ENCODE peak calls at places on chromosomes 5 and 9, in nine cellular contexts. H is central memory CD8-positive, alpha-beta T cell; R is fibroblast of lung; A is iris pigment epithelial cell; X is NCI-H2081; J is aorta; Y is ACHN; B is breast epithelium; U is myocyte. I is an unnamed sample.

GRCh38 chr9:136444102-136444501 is 4.5 kb upstream of the INPP5E start:
- DNase-seq in X (no peak), U (no peak), R (no peak), Y (no peak), H (no peak), J (no peak), B (no peak), A (no peak), I (no peak)

GRCh38 chr5:473344-474192 is 30.6 kb downstream of the EXOC3 start:
- DNase-seq in R (peak; percentile 28), U (peak; percentile 50), H (no peak), Y (peak; percentile 35), X (peak; percentile 45), J (peak; percentile 63), A (peak; percentile 42), B (peak; percentile 53), I (no peak)

GRCh38 chr5:130715541-130715940 is 449.5 kb downstream of the HINT1 start:
- DNase-seq in A (peak; percentile 38), X (no peak), H (no peak), B (no peak), R (peak; percentile 9), Y (no peak), J (no peak), U (peak; percentile 24), I (no peak)

GRCh38 chr5:82603280-82603987 is 325.3 kb upstream of the RPS23 start:
- DNase-seq in J (no peak), Y (peak; percentile 47), H (no peak), A (no peak), B (no peak), R (no peak), X (no peak), U (no peak), I (no peak)

GRCh38 chr5:2165203-2165602 is 282.5 kb upstream of the IRX4 start:
- DNase-seq in H (no peak), B (peak; percentile 43), X (no peak), U (no peak), A (no peak), Y (no peak), R (no peak), J (no peak), I (no peak)

GRCh38 chr9:32928145-32928763 is 73.2 kb downstream of the APTX start:
- DNase-seq in U (peak; percentile 15), H (no peak), R (peak; percentile 17), X (peak; percentile 21), A (no peak), J (no peak), Y (no peak), B (no peak), I (peak; percentile 44)

GRCh38 chr5:34738381-34738780 is 82.3 kb downstream of the RAI14 start:
- DNase-seq in A (no peak), B (no peak), H (no peak), X (no peak), U (no peak), Y (no peak), J (no peak), R (peak; percentile 36), I (no peak)

GRCh38 chr5:149264432-149265069 is 7.1 kb upstream of the AFAP1L1 start:
- DNase-seq in H (peak; percentile 35), J (no peak), X (peak; percentile 53), U (no peak), Y (peak; percentile 20), B (no peak), R (no peak), A (no peak), I (no peak)

GRCh38 chr5:179457612-179458011 is 92.7 kb upstream of the RUFY1 start:
- DNase-seq in B (no peak), J (no peak), X (no peak), H (no peak), R (no peak), Y (no peak), A (no peak), U (no peak), I (no peak)

I was measured in epithelial cell of prostate.